ENCODE peak calls at places on chromosomes 5 and 9, in ten cellular contexts. D, A, C, K, Q, G, Y, M, B and I are unnamed samples.

GRCh38 chr9:98255064-98255577 is 328 bp downstream of the TBC1D2 start:
- DNase-seq in D (peak), A (no peak), C (peak), K (peak), Q (no peak), G (no peak), Y (peak), M (no peak), B (no peak), I (no peak)

GRCh38 chr5:169354263-169354662 is 53.3 kb upstream of the SLIT3 start:
- DNase-seq in D (peak), A (no peak), C (no peak), K (no peak), Q (no peak), G (peak), Y (no peak), M (no peak), B (no peak), I (no peak)

GRCh38 chr5:96288166-96288844 is 144.7 kb downstream of the PCSK1 start:
- DNase-seq in D (no peak), A (no peak), C (no peak), K (no peak), Q (no peak), G (no peak), Y (no peak), M (no peak), B (no peak), I (no peak)

GRCh38 chr9:97563458-97564135 is 62.1 kb downstream of the TMOD1 start:
- DNase-seq in D (peak), A (peak), C (no peak), K (no peak), Q (no peak), G (no peak), Y (no peak), M (no peak), B (peak), I (no peak)

GRCh38 chr5:142600611-142601360 is 85.1 kb downstream of the FGF1 start:
- DNase-seq in D (peak), A (no peak), C (no peak), K (peak), Q (peak), G (no peak), Y (no peak), M (peak), B (peak), I (peak)

GRCh38 chr9:79149585-79149984 is 422.2 kb upstream of the TLE4 start:
- DNase-seq in D (no peak), A (no peak), C (no peak), K (no peak), Q (no peak), G (no peak), Y (no peak), M (no peak), B (no peak), I (no peak)

GRCh38 chr9:12539602-12540001 is 153.6 kb upstream of the TYRP1 start:
- DNase-seq in D (no peak), A (no peak), C (no peak), K (no peak), Q (no peak), G (no peak), Y (no peak), M (no peak), B (no peak), I (no peak)

GRCh38 chr5:174000078-174000477 is 11.1 kb downstream of the C5orf47 start:
- DNase-seq in D (no peak), A (no peak), C (no peak), K (no peak), Q (no peak), G (no peak), Y (no peak), M (no peak), B (no peak), I (no peak)

GRCh38 chr9:131951905-131952304 is 127.8 kb downstream of the MED27 start:
- DNase-seq in D (peak), A (no peak), C (peak), K (no peak), Q (peak), G (no peak), Y (no peak), M (peak), B (peak), I (no peak)

GRCh38 chr9:116475201-116475600 is 211.9 kb upstream of the TRIM32 start:
- DNase-seq in D (peak), A (no peak), C (no peak), K (no peak), Q (no peak), G (no peak), Y (no peak), M (no peak), B (no peak), I (no peak)

GRCh38 chr5:144422025-144422424 is 251.4 kb downstream of the KCTD16 start:
- DNase-seq in D (no peak), A (no peak), C (peak), K (no peak), Q (no peak), G (no peak), Y (no peak), M (no peak), B (no peak), I (no peak)

GRCh38 chr9:1659036-1659701 is 356.0 kb upstream of the SMARCA2 start:
- DNase-seq in D (no peak), A (no peak), C (no peak), K (no peak), Q (no peak), G (no peak), Y (no peak), M (no peak), B (no peak), I (no peak)

GRCh38 chr9:129352157-129352870 is 174.3 kb upstream of the IER5L start:
- DNase-seq in D (no peak), A (peak), C (peak), K (no peak), Q (no peak), G (no peak), Y (no peak), M (no peak), B (no peak), I (peak)

GRCh38 chr5:140480310-140481014 is 67.0 kb upstream of the EIF4EBP3 start:
- DNase-seq in D (peak), A (no peak), C (no peak), K (no peak), Q (no peak), G (no peak), Y (no peak), M (no peak), B (no peak), I (no peak)

GRCh38 chr5:157143127-157143959 is 678 bp upstream of the MED7 start:
- DNase-seq in D (no peak), A (no peak), C (no peak), K (peak), Q (peak), G (peak), Y (peak), M (peak), B (peak), I (peak)

GRCh38 chr5:81093536-81094196 is 133.5 kb downstream of the RASGRF2 start:
- DNase-seq in D (no peak), A (no peak), C (no peak), K (no peak), Q (no peak), G (no peak), Y (no peak), M (no peak), B (no peak), I (no peak)

GRCh38 chr5:179585903-179586511 is 35.7 kb downstream of the RUFY1 start:
- DNase-seq in D (no peak), A (no peak), C (peak), K (no peak), Q (no peak), G (no peak), Y (no peak), M (no peak), B (no peak), I (no peak)

GRCh38 chr9:91718071-91718470 is 232.0 kb downstream of the ROR2 start:
- DNase-seq in D (no peak), A (no peak), C (no peak), K (no peak), Q (no peak), G (no peak), Y (no peak), M (no peak), B (no peak), I (no peak)

DNA sequence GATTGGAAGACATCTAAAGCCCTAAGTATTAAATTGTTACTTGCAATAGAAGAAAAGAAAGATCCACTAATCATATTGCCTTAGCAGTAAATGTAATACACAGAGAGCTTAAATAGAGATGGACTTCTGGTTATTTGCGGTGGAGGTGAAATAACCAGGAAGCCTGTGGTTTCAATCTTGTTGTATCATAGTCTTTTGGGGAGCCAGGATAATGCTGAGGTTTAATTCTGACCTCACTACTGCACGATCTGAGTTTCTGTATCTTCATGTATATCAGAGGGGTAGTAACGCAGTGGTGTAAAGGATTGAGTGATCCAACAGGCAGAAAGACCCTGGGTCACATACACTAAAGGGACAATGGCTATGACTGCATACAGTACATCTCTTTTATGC is 71.7 kb downstream of the ANKRD55 start:
- DNase-seq in D (no peak), A (no peak), C (no peak), K (no peak), Q (no peak), G (no peak), Y (no peak), M (no peak), B (no peak), I (no peak)
- H3K27ac ChIP-seq in D (no peak), A (no peak), C (no peak), K (no peak), Q (no peak), G (no peak), Y (no peak), M (no peak), B (no peak), I (no peak)

DNA sequence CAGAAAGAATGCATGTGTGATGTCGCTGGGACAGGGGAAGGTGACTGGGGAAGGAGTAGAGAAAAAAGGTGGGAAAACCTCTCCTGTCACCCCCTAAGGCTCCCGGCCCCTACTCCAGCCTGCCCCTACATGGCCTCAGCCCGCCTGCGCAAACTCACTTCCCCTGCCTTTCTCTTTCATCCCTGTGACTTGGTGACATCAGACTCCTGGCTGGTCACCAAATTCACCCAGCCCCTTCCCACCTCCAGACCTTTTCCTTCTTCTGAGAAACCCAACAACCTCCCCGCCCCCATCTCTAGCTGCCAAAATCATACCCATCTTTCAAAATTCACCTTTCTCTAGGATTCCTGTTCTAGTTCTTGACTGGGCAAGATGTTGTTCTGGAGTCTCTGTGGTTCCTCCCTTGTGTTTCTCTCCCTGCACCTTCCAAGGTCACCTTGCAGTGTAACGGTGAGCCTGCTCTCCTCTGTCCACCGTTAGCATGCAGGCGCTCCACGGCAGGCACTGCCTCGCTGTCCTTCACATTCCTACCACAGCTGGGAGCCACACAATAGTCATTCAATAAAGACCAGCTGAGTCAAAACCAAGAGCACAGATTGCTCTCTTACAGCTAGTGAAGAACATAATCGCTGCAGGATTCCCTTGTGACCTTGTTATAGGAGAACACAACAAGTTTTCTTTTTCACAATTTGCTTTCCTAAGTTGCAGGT is 134.5 kb downstream of the FANCC start:
- DNase-seq in D (no peak), A (peak), C (peak), K (no peak), Q (no peak), G (no peak), Y (no peak), M (no peak), B (no peak), I (peak)
- TF ChIP-seq CTCF in D (no peak), A (peak), C (peak), K (no peak), Q (peak), G (no peak), Y (no peak), M (peak), B (peak), I (peak)

DNA sequence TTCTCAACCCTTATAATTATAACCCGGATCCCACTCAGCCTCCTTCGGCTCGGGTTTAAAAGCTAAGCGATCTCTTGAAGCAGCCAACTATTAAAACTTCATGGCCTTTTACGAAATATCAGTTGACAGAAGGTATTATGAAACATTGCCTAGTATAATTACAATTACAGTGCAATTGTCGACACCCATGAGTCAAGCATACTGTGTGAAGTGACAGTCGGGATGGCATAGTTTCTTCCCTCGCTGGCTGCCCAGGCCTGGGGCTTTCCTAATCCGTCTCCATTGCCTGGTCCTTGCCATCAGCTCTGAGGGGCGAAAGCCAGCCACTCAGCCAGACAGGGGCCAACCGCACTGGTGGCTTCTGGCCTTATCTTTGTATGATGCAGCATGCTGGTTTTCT is 285.3 kb upstream of the MAP3K1 start:
- DNase-seq in D (no peak), A (no peak), C (no peak), K (no peak), Q (no peak), G (no peak), Y (no peak), M (no peak), B (no peak), I (no peak)
- H3K27ac ChIP-seq in D (no peak), A (no peak), C (no peak), K (no peak), Q (no peak), G (no peak), Y (peak), M (no peak), B (no peak), I (no peak)

GRCh38 chr5:181173027-181173419 is 25.6 kb downstream of the OR2V2 start:
- DNase-seq in D (no peak), A (no peak), C (no peak), K (no peak), Q (no peak), G (no peak), Y (no peak), M (no peak), B (no peak), I (no peak)
- TF ChIP-seq CTCF in D (no peak), A (peak), C (peak), K (no peak), Q (no peak), G (peak), Y (no peak), M (no peak), B (peak), I (no peak)

DNA sequence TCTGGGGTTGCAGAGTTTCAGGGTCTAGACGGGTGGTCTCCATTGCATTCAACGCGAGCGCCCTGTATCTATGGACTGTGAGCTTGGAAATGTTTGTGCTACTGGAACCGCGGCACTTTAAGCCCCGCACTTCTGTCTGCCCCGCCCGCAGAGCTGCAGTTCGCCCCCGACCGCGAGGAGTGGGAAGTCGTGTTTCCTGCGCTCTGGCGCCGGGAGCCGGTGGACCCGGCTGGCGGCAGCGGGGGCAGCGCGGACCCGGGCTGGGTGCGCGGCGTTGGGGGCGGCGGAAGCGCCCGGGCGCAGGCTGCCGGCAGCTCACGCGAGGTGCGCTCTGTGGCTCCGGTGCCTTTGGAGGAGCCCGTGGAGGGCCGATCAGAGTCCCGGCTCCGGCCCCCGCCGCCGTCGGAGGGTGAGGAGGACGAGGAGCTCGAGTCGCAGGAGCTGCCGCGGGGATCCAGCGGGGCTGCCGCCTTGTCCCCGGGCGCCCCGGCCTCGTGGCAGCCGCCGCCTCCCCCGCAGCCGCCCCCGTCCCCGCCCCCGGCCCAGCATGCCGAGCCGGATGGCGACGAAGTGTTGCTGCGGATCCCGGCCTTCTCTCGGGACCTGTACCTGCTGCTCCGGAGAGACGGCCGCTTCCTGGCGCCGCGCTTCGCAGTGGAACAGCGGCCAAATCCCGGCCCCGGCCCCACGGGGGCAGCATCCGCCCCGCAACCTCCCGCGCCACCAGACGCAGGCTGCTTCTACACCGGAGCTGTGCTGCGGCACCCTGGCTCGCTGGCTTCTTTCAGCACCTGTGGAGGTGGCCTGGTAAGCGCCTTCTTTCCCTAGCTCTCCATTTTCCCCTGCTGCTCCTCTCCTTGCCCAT is 1.1 kb downstream of the ADAMTS19 start:
- DNase-seq in D (peak), A (peak), C (peak), K (peak), Q (no peak), G (peak), Y (peak), M (peak), B (no peak), I (peak)
- H3K27ac ChIP-seq in D (no peak), A (no peak), C (no peak), K (no peak), Q (no peak), G (no peak), Y (no peak), M (peak), B (peak), I (no peak)

GRCh38 chr9:93379051-93379450 is 72.4 kb upstream of the FAM120A start:
- DNase-seq in D (no peak), A (no peak), C (no peak), K (no peak), Q (no peak), G (no peak), Y (no peak), M (no peak), B (no peak), I (no peak)
- TF ChIP-seq CTCF in D (no peak), A (peak), C (peak), K (no peak), Q (no peak), G (no peak), Y (no peak), M (no peak), B (peak), I (no peak)

GRCh38 chr9:133768371-133768858 is 30.3 kb upstream of the SARDH start:
- DNase-seq in D (no peak), A (peak), C (no peak), K (peak), Q (no peak), G (no peak), Y (peak), M (no peak), B (peak), I (peak)
- H3K27ac ChIP-seq in D (no peak), A (no peak), C (no peak), K (no peak), Q (no peak), G (no peak), Y (no peak), M (no peak), B (no peak), I (no peak)